ENCODE peak calls at places on chromosomes 13 and 19, in eight cellular contexts. J is CD8-positive, alpha-beta T cell; U is heart right ventricle; X is BJ; B is AG10803; W is pancreas; L is uterus; S is foreskin fibroblast. A is an unnamed sample.

GRCh38 chr13:112693831-112694497 is 4.1 kb downstream of the ATP11A start:
- DNase-seq in S (peak), X (peak), J (no peak), U (no peak), W (no peak), B (peak), L (no peak), A (peak)

GRCh38 chr13:46383383-46383782 is 3.7 kb downstream of the RUBCNL start:
- DNase-seq in U (no peak), L (no peak), X (no peak), J (no peak), S (no peak), W (no peak), B (peak), A (no peak)

GRCh38 chr13:75135325-75135825 is 346.6 kb downstream of the TBC1D4 start:
- DNase-seq in X (peak), S (peak), J (no peak), U (no peak), W (no peak), B (peak), L (no peak), A (no peak)

GRCh38 chr13:102220681-102221228 is 181.1 kb downstream of the FGF14 start:
- DNase-seq in B (no peak), U (no peak), W (no peak), L (no peak), J (no peak), S (peak), X (no peak), A (no peak)

GRCh38 chr13:32528358-32528757 is 10.2 kb downstream of the N4BP2L2 start:
- DNase-seq in L (no peak), U (no peak), S (no peak), X (no peak), J (no peak), B (no peak), W (no peak), A (no peak)

GRCh38 chr19:10603084-10603872 is 16.2 kb upstream of the AP1M2 start:
- DNase-seq in U (peak), X (no peak), S (no peak), W (no peak), B (peak), L (peak), J (peak), A (no peak)

GRCh38 chr13:22926176-22927007 is 254.4 kb upstream of the SGCG start:
- DNase-seq in B (peak), U (peak), S (no peak), J (no peak), X (peak), W (no peak), L (peak), A (no peak)

GRCh38 chr13:46050771-46051170 is 1.8 kb downstream of the ZC3H13 start:
- DNase-seq in S (no peak), J (no peak), L (no peak), U (no peak), X (no peak), W (no peak), B (no peak), A (no peak)

GRCh38 chr13:31248361-31248760 is 48.6 kb downstream of the B3GLCT start:
- DNase-seq in X (no peak), W (no peak), L (no peak), U (no peak), J (no peak), S (no peak), B (no peak), A (no peak)

GRCh38 chr19:9705836-9706235 is 30.9 kb upstream of the ZNF562 start:
- DNase-seq in B (no peak), U (no peak), J (no peak), W (no peak), X (no peak), S (no peak), L (no peak), A (no peak)

GRCh38 chr19:35742121-35742724 is at the start of gene IGFLR1:
- DNase-seq in W (no peak), B (no peak), S (no peak), J (peak), U (no peak), L (no peak), X (no peak), A (no peak)

GRCh38 chr13:26024558-26024957 is 27.3 kb downstream of the SHISA2 start:
- DNase-seq in B (no peak), U (no peak), X (no peak), W (no peak), L (no peak), S (no peak), J (no peak), A (no peak)

GRCh38 chr13:30178976-30179375 is 128.4 kb downstream of the KATNAL1 start:
- DNase-seq in J (no peak), U (no peak), L (no peak), W (no peak), S (no peak), X (no peak), B (no peak), A (no peak)

GRCh38 chr13:75870397-75870801 is 234.3 kb downstream of the LMO7 start:
- DNase-seq in B (peak), U (no peak), L (peak), S (peak), W (no peak), J (no peak), X (no peak), A (no peak)

GRCh38 chr19:32642771-32643170 is 32.2 kb downstream of the ANKRD27 start:
- DNase-seq in W (no peak), X (no peak), L (no peak), S (no peak), B (no peak), J (peak), U (no peak), A (no peak)

GRCh38 chr19:51025809-51026553 is 435 bp downstream of the KLK11 start:
- DNase-seq in W (peak), S (no peak), U (no peak), B (no peak), L (no peak), J (no peak), X (no peak), A (no peak)

GRCh38 chr13:66665991-66666390 is 564.1 kb downstream of the PCDH9 start:
- DNase-seq in L (no peak), W (no peak), J (no peak), U (no peak), B (peak), S (peak), X (peak), A (no peak)

GRCh38 chr13:52070929-52071523 is 46.5 kb downstream of the UTP14C start:
- DNase-seq in J (peak), W (no peak), S (peak), L (no peak), B (peak), U (no peak), X (no peak), A (no peak)

GRCh38 chr19:21020298-21021227 is at the start of gene ZNF430:
- DNase-seq in W (peak), L (peak), J (peak), X (peak), S (peak), B (peak), U (peak), A (peak)

GRCh38 chr19:49746206-49746958 is 16.7 kb downstream of the TSKS start:
- DNase-seq in W (no peak), J (peak), S (no peak), X (no peak), L (peak), U (peak), B (peak), A (no peak)

GRCh38 chr13:99386911-99387788 is 80.0 kb upstream of the GPR183 start:
- DNase-seq in B (no peak), X (no peak), S (no peak), L (no peak), U (peak), W (no peak), J (peak), A (no peak)

GRCh38 chr19:18135712-18136584 is 17.0 kb upstream of the PIK3R2 start:
- DNase-seq in U (no peak), W (peak), L (no peak), S (no peak), J (no peak), B (no peak), X (no peak), A (no peak)

GRCh38 chr13:30108216-30108912 is 199.0 kb downstream of the KATNAL1 start:
- DNase-seq in W (no peak), U (no peak), S (no peak), L (no peak), J (no peak), B (no peak), X (no peak), A (no peak)

GRCh38 chr19:992670-993055 is 7.6 kb upstream of the GRIN3B start:
- DNase-seq in S (no peak), X (no peak), J (no peak), U (no peak), B (no peak), L (no peak), W (no peak), A (no peak)

GRCh38 chr13:79901336-79901735 is 420.4 kb downstream of the NDFIP2 start:
- DNase-seq in L (no peak), U (no peak), X (no peak), B (no peak), W (no peak), S (peak), J (no peak), A (no peak)

GRCh38 chr19:14390548-14390947 is 9.3 kb downstream of the ADGRE5 start:
- DNase-seq in L (no peak), X (no peak), W (no peak), J (no peak), S (no peak), B (no peak), U (no peak), A (no peak)

GRCh38 chr19:19406878-19407639 is 1.6 kb downstream of the GATAD2A start:
- DNase-seq in U (no peak), W (no peak), S (peak), L (no peak), X (no peak), J (peak), B (peak), A (peak)

GRCh38 chr13:42229287-42229686 is 42.7 kb upstream of the AKAP11 start:
- DNase-seq in U (no peak), L (no peak), X (no peak), B (no peak), S (no peak), J (no peak), W (no peak), A (no peak)

GRCh38 chr13:44218501-44219240 is 155.0 kb upstream of the SERP2 start:
- DNase-seq in X (no peak), L (peak), W (peak), S (no peak), B (no peak), U (peak), J (no peak), A (peak)

GRCh38 chr19:33756177-33756576 is 40.5 kb upstream of the KCTD15 start:
- DNase-seq in L (no peak), S (no peak), X (no peak), W (no peak), U (no peak), B (no peak), J (no peak), A (no peak)

GRCh38 chr19:31350693-31351211 is 1.5 kb upstream of the TSHZ3 start:
- DNase-seq in B (peak), J (no peak), U (peak), W (peak), L (peak), S (peak), X (no peak), A (no peak)

GRCh38 chr19:31352782-31353651 is 3.8 kb upstream of the TSHZ3 start:
- DNase-seq in L (no peak), X (no peak), S (no peak), W (no peak), B (no peak), J (no peak), U (no peak), A (no peak)

GRCh38 chr19:31351212-31352193 is 2.3 kb upstream of the TSHZ3 start:
- DNase-seq in L (peak), X (no peak), U (peak), J (no peak), S (peak), W (peak), B (peak), A (no peak)

GRCh38 chr19:31353826-31354225 is 4.6 kb upstream of the TSHZ3 start:
- DNase-seq in S (no peak), W (peak), U (no peak), J (no peak), B (no peak), L (no peak), X (no peak), A (peak)

GRCh38 chr19:31352296-31352781 is 3.1 kb upstream of the TSHZ3 start:
- DNase-seq in J (no peak), B (no peak), U (no peak), X (no peak), L (no peak), W (no peak), S (no peak), A (no peak)
- H3K4me3 ChIP-seq in J (no peak), B (peak), U (peak), X (no peak), L (peak), W (no peak), S (peak), A (no peak)

DNA sequence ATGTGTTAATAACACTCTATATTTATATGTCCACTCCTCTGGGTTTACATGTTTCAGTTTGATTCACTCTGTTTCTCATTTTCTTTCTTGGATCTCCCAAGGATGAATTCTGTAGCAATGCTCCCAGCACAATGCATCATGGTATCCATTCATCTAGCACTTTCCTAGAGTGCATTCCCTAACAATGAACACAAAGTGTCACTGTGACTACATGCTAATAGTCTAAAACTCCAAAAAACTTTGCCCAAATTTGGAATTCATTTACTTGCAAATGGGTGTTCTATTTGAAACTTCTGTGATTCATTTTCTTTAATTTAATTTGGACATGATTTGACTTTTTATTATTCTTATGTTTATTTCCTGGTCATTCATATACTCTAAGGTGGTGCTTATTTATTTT is 286.3 kb downstream of the POU4F1 start:
- DNase-seq in X (no peak), S (no peak), U (no peak), L (no peak), B (no peak), W (no peak), J (no peak), A (no peak)
- TF ChIP-seq CTCF in X (no peak), S (no peak), U (peak), L (no peak), B (no peak), W (no peak), J (no peak), A (peak)

GRCh38 chr19:42441047-42441440 is 1.7 kb downstream of the CXCL17 start:
- DNase-seq in U (no peak), B (no peak), L (no peak), X (no peak), J (no peak), S (no peak), W (no peak), A (no peak)
- H3K4me3 ChIP-seq in U (no peak), B (no peak), L (no peak), X (no peak), J (no peak), S (no peak), W (no peak), A (no peak)

GRCh38 chr19:43766755-43767043 is 11.9 kb upstream of the SMG9 start:
- DNase-seq in W (no peak), B (no peak), X (no peak), S (no peak), L (no peak), U (no peak), J (no peak), A (no peak)
- TF ChIP-seq CTCF in W (no peak), B (no peak), X (no peak), S (no peak), L (no peak), U (no peak), J (peak), A (no peak)

GRCh38 chr19:4064551-4065260 is 2.0 kb downstream of the ZBTB7A start:
- DNase-seq in J (peak), S (no peak), L (peak), U (peak), W (peak), X (no peak), B (no peak), A (no peak)
- H3K4me3 ChIP-seq in J (peak), S (peak), L (peak), U (peak), W (peak), X (peak), B (peak), A (peak)

DNA sequence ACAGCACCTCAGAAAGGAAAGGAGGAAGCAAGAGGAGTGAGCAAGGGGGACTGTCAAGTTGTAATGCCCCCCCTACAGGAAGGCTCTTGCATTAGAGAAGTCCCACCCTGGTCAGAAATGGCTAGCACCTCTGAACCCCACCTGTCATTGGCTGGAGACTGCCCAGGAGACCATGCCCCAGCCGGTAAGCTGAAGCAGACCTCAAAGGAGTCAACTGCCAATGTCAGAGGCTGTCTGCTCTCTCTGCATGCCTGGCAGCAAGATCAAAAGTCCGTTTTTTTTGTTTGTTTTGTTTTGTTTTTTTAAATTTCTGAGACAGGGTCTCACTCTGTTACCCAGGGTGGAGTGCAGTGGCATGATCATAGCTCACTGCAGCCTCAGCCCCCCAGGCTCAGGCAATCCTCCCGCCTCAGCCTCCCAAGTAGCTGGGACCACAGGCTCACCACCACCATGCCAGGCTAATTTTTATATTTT is 8.1 kb upstream of the BCL3 start:
- DNase-seq in L (no peak), B (no peak), S (no peak), U (no peak), X (no peak), W (peak), J (no peak), A (no peak)
- TF ChIP-seq CTCF in L (no peak), B (peak), S (no peak), U (no peak), X (peak), W (no peak), J (no peak), A (no peak)

GRCh38 chr13:33611016-33611805 is 206.7 kb upstream of the RFC3 start:
- DNase-seq in X (no peak), B (no peak), S (no peak), W (peak), J (no peak), U (peak), L (peak), A (no peak)
- H3K4me3 ChIP-seq in X (no peak), B (no peak), S (no peak), W (no peak), J (no peak), U (peak), L (no peak), A (no peak)

DNA sequence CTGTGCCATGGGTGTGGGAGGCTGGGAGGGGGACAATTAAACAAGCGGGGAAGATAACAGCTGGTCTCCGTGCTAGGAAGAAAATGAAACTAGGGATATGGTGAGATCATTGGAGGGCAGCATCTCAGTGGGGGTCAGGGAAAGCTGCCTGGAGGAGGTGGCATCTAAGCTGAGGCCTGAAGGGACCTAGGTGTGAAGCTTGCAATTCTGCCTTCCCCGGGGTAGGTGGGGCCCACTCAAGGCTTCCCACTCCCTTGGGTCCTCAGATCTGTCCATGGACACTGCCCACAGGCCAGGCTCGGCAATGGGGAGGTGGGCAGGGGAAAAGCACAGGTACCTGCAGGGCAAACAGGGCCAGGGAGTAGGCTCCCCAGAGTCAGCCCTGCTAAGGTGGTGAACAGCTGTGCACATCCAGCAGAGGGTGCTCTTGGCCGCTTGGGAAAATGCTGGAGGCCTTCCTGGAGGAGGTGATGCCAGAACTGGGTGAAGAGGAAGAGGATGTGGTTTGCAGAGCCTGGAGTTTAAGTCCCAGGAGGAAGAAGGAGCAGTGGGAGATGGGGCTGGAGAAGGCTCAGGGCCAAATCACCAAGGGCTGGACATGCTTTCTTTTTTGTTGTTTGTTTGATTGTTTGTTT is 25.7 kb upstream of the CCNE1 start:
- DNase-seq in L (no peak), U (no peak), J (no peak), B (no peak), W (no peak), X (no peak), S (no peak), A (no peak)
- TF ChIP-seq CTCF in L (no peak), U (no peak), J (no peak), B (no peak), W (no peak), X (no peak), S (no peak), A (peak)

GRCh38 chr19:15557223-15557622 is 48.9 kb downstream of the CYP4F22 start:
- DNase-seq in J (no peak), U (no peak), W (no peak), L (no peak), S (no peak), B (no peak), X (no peak), A (no peak)
- H3K4me3 ChIP-seq in J (no peak), U (no peak), W (no peak), L (no peak), S (no peak), B (no peak), X (no peak), A (no peak)